ENCODE peak calls at places on chromosomes 11 and 22, in seven cellular contexts. One of them, this sample, is unnamed.

GRCh38 chr22:44702479-44703219 is 645 bp downstream of the PRR5 start:
- DNase-seq in CD4-positive, alpha-beta T cell: no peak
- DNase-seq in fibroblast of mammary gland: no peak
- DNase-seq in AG10803: peak; percentile 25
- DNase-seq in AG04450: no peak
- DNase-seq in adrenal gland: no peak
- DNase-seq in WTC11: peak; percentile 67
- DNase-seq in this sample: peak; percentile 80

GRCh38 chr11:116215471-116216113 is 557.2 kb downstream of the BUD13 start:
- DNase-seq in CD4-positive, alpha-beta T cell: no peak
- DNase-seq in fibroblast of mammary gland: no peak
- DNase-seq in AG10803: no peak
- DNase-seq in AG04450: no peak
- DNase-seq in adrenal gland: no peak
- DNase-seq in WTC11: peak; percentile 65
- DNase-seq in this sample: no peak

GRCh38 chr11:78943841-78944240 is 369.2 kb upstream of the NARS2 start:
- DNase-seq in CD4-positive, alpha-beta T cell: no peak
- DNase-seq in fibroblast of mammary gland: no peak
- DNase-seq in AG10803: no peak
- DNase-seq in AG04450: no peak
- DNase-seq in adrenal gland: no peak
- DNase-seq in WTC11: no peak
- DNase-seq in this sample: no peak

GRCh38 chr11:125091247-125091876 is 20.1 kb downstream of the TMEM218 start:
- DNase-seq in CD4-positive, alpha-beta T cell: no peak
- DNase-seq in fibroblast of mammary gland: peak; percentile 67
- DNase-seq in AG10803: peak; percentile 65
- DNase-seq in AG04450: peak; percentile 58
- DNase-seq in adrenal gland: no peak
- DNase-seq in WTC11: peak; percentile 58
- DNase-seq in this sample: peak; percentile 41

GRCh38 chr11:122509899-122510298 is 145.6 kb upstream of the UBASH3B start:
- DNase-seq in CD4-positive, alpha-beta T cell: no peak
- DNase-seq in fibroblast of mammary gland: no peak
- DNase-seq in AG10803: no peak
- DNase-seq in AG04450: no peak
- DNase-seq in adrenal gland: no peak
- DNase-seq in WTC11: peak; percentile 18
- DNase-seq in this sample: no peak

GRCh38 chr22:47115518-47115890 is 353.1 kb downstream of the TBC1D22A start:
- DNase-seq in CD4-positive, alpha-beta T cell: no peak
- DNase-seq in fibroblast of mammary gland: no peak
- DNase-seq in AG10803: no peak
- DNase-seq in AG04450: no peak
- DNase-seq in adrenal gland: no peak
- DNase-seq in WTC11: no peak
- DNase-seq in this sample: peak; percentile 79

GRCh38 chr11:12090061-12090572 is 20.3 kb upstream of the MICAL2 start:
- DNase-seq in CD4-positive, alpha-beta T cell: no peak
- DNase-seq in fibroblast of mammary gland: peak; percentile 78
- DNase-seq in AG10803: peak; percentile 76
- DNase-seq in AG04450: no peak
- DNase-seq in adrenal gland: no peak
- DNase-seq in WTC11: no peak
- DNase-seq in this sample: no peak

GRCh38 chr11:69905202-69905535 is 86.0 kb upstream of the FGF3 start:
- DNase-seq in CD4-positive, alpha-beta T cell: no peak
- DNase-seq in fibroblast of mammary gland: no peak
- DNase-seq in AG10803: no peak
- DNase-seq in AG04450: no peak
- DNase-seq in adrenal gland: no peak
- DNase-seq in WTC11: no peak
- DNase-seq in this sample: no peak

GRCh38 chr11:18671246-18671645 is 27.3 kb upstream of the TMEM86A start:
- DNase-seq in CD4-positive, alpha-beta T cell: no peak
- DNase-seq in fibroblast of mammary gland: no peak
- DNase-seq in AG10803: no peak
- DNase-seq in AG04450: no peak
- DNase-seq in adrenal gland: no peak
- DNase-seq in WTC11: no peak
- DNase-seq in this sample: no peak

GRCh38 chr22:19593991-19594569 is 69.9 kb upstream of the CLDN5 start:
- DNase-seq in CD4-positive, alpha-beta T cell: no peak
- DNase-seq in fibroblast of mammary gland: no peak
- DNase-seq in AG10803: no peak
- DNase-seq in AG04450: no peak
- DNase-seq in adrenal gland: no peak
- DNase-seq in WTC11: no peak
- DNase-seq in this sample: no peak

GRCh38 chr11:118889796-118890195 is 6.1 kb downstream of the CXCR5 start:
- DNase-seq in CD4-positive, alpha-beta T cell: no peak
- DNase-seq in fibroblast of mammary gland: peak; percentile 73
- DNase-seq in AG10803: peak; percentile 79
- DNase-seq in AG04450: no peak
- DNase-seq in adrenal gland: peak; percentile 78
- DNase-seq in WTC11: no peak
- DNase-seq in this sample: no peak

GRCh38 chr11:2122222-2122906 is 16.8 kb downstream of the IGF2 start:
- DNase-seq in CD4-positive, alpha-beta T cell: no peak
- DNase-seq in fibroblast of mammary gland: no peak
- DNase-seq in AG10803: peak; percentile 63
- DNase-seq in AG04450: peak; percentile 8
- DNase-seq in adrenal gland: no peak
- DNase-seq in WTC11: no peak
- DNase-seq in this sample: no peak

GRCh38 chr11:100098560-100098959 is 588.5 kb upstream of the ARHGAP42 start:
- DNase-seq in CD4-positive, alpha-beta T cell: no peak
- DNase-seq in fibroblast of mammary gland: no peak
- DNase-seq in AG10803: no peak
- DNase-seq in AG04450: no peak
- DNase-seq in adrenal gland: no peak
- DNase-seq in WTC11: no peak
- DNase-seq in this sample: no peak

DNA sequence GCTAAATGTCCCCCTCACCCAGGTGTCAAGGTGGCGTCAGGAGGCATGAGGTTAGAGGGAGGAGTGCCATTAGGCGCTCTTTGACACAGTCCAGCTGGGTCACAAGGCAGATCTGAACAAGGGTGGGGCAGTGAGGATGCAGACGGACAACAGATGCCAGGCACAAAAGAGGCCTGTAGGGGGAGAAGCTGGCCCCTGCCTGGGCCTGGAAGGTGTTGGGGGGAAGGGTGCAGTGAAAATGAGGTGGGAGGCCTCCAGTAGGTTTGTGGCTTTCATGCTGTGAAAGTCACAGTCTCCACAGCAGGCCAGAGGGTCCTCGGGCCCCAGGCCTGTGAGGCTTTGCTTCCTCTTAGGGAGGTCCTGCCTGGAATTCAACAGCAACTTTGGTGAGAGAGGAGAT is 85.0 kb upstream of the PLET1 start:
- DNase-seq in CD4-positive, alpha-beta T cell: no peak
- DNase-seq in fibroblast of mammary gland: no peak
- DNase-seq in AG10803: no peak
- DNase-seq in AG04450: no peak
- DNase-seq in adrenal gland: no peak
- DNase-seq in WTC11: peak; percentile 42
- DNase-seq in this sample: no peak
- TF ChIP-seq CTCF in CD4-positive, alpha-beta T cell: no peak
- TF ChIP-seq CTCF in fibroblast of mammary gland: no peak
- TF ChIP-seq CTCF in AG10803: no peak
- TF ChIP-seq CTCF in AG04450: peak; percentile 31
- TF ChIP-seq CTCF in adrenal gland: no peak
- TF ChIP-seq CTCF in WTC11: peak; percentile 16
- TF ChIP-seq CTCF in this sample: peak; percentile 11

GRCh38 chr22:49546811-49547585 is 280.7 kb downstream of the BRD1 start:
- DNase-seq in CD4-positive, alpha-beta T cell: no peak
- DNase-seq in fibroblast of mammary gland: no peak
- DNase-seq in AG10803: no peak
- DNase-seq in AG04450: no peak
- DNase-seq in adrenal gland: no peak
- DNase-seq in WTC11: peak; percentile 1
- DNase-seq in this sample: no peak

GRCh38 chr22:49547751-49548239 is 279.9 kb downstream of the BRD1 start:
- DNase-seq in CD4-positive, alpha-beta T cell: no peak
- DNase-seq in fibroblast of mammary gland: no peak
- DNase-seq in AG10803: no peak
- DNase-seq in AG04450: no peak
- DNase-seq in adrenal gland: no peak
- DNase-seq in WTC11: no peak
- DNase-seq in this sample: no peak

GRCh38 chr22:49549256-49549655 is 278.4 kb downstream of the BRD1 start:
- DNase-seq in CD4-positive, alpha-beta T cell: no peak
- DNase-seq in fibroblast of mammary gland: no peak
- DNase-seq in AG10803: no peak
- DNase-seq in AG04450: no peak
- DNase-seq in adrenal gland: no peak
- DNase-seq in WTC11: no peak
- DNase-seq in this sample: no peak

GRCh38 chr22:49549851-49550430 is 277.7 kb downstream of the BRD1 start:
- DNase-seq in CD4-positive, alpha-beta T cell: no peak
- DNase-seq in fibroblast of mammary gland: no peak
- DNase-seq in AG10803: no peak
- DNase-seq in AG04450: no peak
- DNase-seq in adrenal gland: no peak
- DNase-seq in WTC11: no peak
- DNase-seq in this sample: no peak

GRCh38 chr22:49548356-49549202 is 279.1 kb downstream of the BRD1 start:
- DNase-seq in CD4-positive, alpha-beta T cell: no peak
- DNase-seq in fibroblast of mammary gland: no peak
- DNase-seq in AG10803: no peak
- DNase-seq in AG04450: no peak
- DNase-seq in adrenal gland: no peak
- DNase-seq in WTC11: peak; percentile 69
- DNase-seq in this sample: no peak
- TF ChIP-seq CTCF in CD4-positive, alpha-beta T cell: no peak
- TF ChIP-seq CTCF in fibroblast of mammary gland: no peak
- TF ChIP-seq CTCF in AG10803: no peak
- TF ChIP-seq CTCF in AG04450: no peak
- TF ChIP-seq CTCF in adrenal gland: no peak
- TF ChIP-seq CTCF in WTC11: peak; percentile 25
- TF ChIP-seq CTCF in this sample: no peak

DNA sequence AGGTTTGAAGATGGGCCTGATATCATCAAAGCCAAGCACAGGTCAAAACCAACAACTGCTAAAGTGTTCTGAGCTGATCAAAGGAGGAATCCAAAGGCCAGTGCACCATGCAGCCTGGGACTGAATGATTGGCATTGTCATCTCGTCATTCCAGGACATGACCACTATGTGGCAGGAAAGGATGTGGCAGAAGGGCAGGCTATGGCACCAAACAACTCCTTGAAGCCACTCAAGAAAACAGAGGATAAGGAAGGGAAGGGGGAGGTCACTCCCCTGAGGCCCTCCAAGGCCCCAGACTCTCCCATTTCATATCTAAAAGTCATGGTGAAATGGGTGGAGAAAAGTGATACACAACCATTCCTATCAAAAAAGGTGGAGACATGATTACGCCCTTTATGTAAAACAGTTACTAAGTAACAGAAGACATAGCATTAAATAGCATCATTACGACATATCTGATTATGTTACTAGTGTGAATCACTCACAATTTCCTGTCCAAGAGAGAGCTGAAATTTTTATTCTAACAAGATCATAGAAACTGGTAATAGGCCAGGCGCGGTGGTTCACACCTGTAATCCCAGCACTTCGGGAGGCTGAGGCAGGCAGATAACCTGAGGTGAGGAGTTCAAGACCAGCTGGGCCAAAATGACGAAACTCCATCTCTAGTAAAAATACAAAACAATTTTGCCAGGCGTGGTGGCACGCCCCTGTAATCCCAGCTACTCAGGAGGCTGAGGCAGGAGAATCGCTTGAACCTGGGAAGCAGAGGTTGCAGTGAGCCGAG is 49.3 kb downstream of the AHNAK start:
- DNase-seq in CD4-positive, alpha-beta T cell: no peak
- DNase-seq in fibroblast of mammary gland: peak; percentile 72
- DNase-seq in AG10803: peak; percentile 68
- DNase-seq in AG04450: no peak
- DNase-seq in adrenal gland: no peak
- DNase-seq in WTC11: peak; percentile 43
- DNase-seq in this sample: no peak
- TF ChIP-seq CTCF in CD4-positive, alpha-beta T cell: peak; percentile 26
- TF ChIP-seq CTCF in fibroblast of mammary gland: peak; percentile 36
- TF ChIP-seq CTCF in AG10803: peak; percentile 28
- TF ChIP-seq CTCF in AG04450: no peak
- TF ChIP-seq CTCF in adrenal gland: peak; percentile 30
- TF ChIP-seq CTCF in WTC11: no peak
- TF ChIP-seq CTCF in this sample: peak; percentile 71

GRCh38 chr11:9314291-9315077 is at the start of gene TMEM41B:
- DNase-seq in CD4-positive, alpha-beta T cell: peak; percentile 99
- DNase-seq in fibroblast of mammary gland: peak; percentile 96
- DNase-seq in AG10803: peak; percentile 99
- DNase-seq in AG04450: peak; percentile 94
- DNase-seq in adrenal gland: peak; percentile 98
- DNase-seq in WTC11: peak; percentile 99
- DNase-seq in this sample: peak; percentile 97
- TF ChIP-seq CTCF in CD4-positive, alpha-beta T cell: no peak
- TF ChIP-seq CTCF in fibroblast of mammary gland: no peak
- TF ChIP-seq CTCF in AG10803: peak; percentile 33
- TF ChIP-seq CTCF in AG04450: peak; percentile 11
- TF ChIP-seq CTCF in adrenal gland: peak; percentile 3
- TF ChIP-seq CTCF in WTC11: no peak
- TF ChIP-seq CTCF in this sample: peak; percentile 35